ENCODE peak calls at places on chromosomes 2 and 18, in five cellular contexts. W is neural crest cell, L is D721Med, V is lower lobe of right lung, B is IMR-90. A is an unnamed sample.

GRCh38 chr2:135874966-135875365 is 1.3 kb downstream of the MCM6 start:
- DNase-seq in V (no peak), B (no peak), W (no peak), L (no peak), A (no peak)

GRCh38 chr2:108630567-108631405 is 88.5 kb upstream of the RANBP2 start:
- DNase-seq in W (no peak), L (no peak), V (no peak), B (peak), A (no peak)

GRCh38 chr18:49639643-49640361 is 77.9 kb downstream of the LIPG start:
- DNase-seq in L (no peak), V (no peak), B (no peak), W (no peak), A (no peak)

GRCh38 chr18:73331212-73331772 is 463.5 kb upstream of the NETO1 start:
- DNase-seq in B (no peak), V (no peak), W (no peak), L (no peak), A (no peak)

GRCh38 chr18:907171-907879 is 2.7 kb downstream of the ADCYAP1 start:
- DNase-seq in B (no peak), V (peak), W (no peak), L (no peak), A (no peak)

GRCh38 chr2:108377815-108378630 is at the start of gene SULT1C4:
- DNase-seq in W (peak), V (peak), B (peak), L (no peak), A (no peak)

GRCh38 chr2:131039101-131039440 is 54.2 kb downstream of the FAM168B start:
- DNase-seq in V (peak), L (no peak), W (no peak), B (no peak), A (no peak)

GRCh38 chr2:237513693-237514092 is 26.6 kb downstream of the MLPH start:
- DNase-seq in V (no peak), L (no peak), W (no peak), B (no peak), A (no peak)

GRCh38 chr2:238911376-238912227 is 63.7 kb downstream of the TWIST2 start:
- DNase-seq in B (no peak), L (no peak), V (no peak), W (no peak), A (no peak)

GRCh38 chr2:9771481-9772017 is 71.7 kb upstream of the TAF1B start:
- DNase-seq in L (no peak), W (no peak), B (peak), V (no peak), A (peak)

GRCh38 chr2:83115606-83116005 is 1343.5 kb downstream of the SUCLG1 start:
- DNase-seq in W (no peak), L (no peak), B (no peak), V (no peak), A (no peak)

GRCh38 chr2:8587920-8588830 is 93.7 kb upstream of the ID2 start:
- DNase-seq in V (peak), W (no peak), L (no peak), B (no peak), A (no peak)

GRCh38 chr2:16683576-16683975 is 17.9 kb upstream of the CYRIA start:
- DNase-seq in B (no peak), V (no peak), W (no peak), L (no peak), A (no peak)

GRCh38 chr2:9799011-9799596 is 44.2 kb upstream of the TAF1B start:
- DNase-seq in V (no peak), L (no peak), B (no peak), W (no peak), A (no peak)

GRCh38 chr2:168461942-168462331 is 5.9 kb downstream of the CERS6 start:
- DNase-seq in V (no peak), B (no peak), W (no peak), L (no peak), A (no peak)

GRCh38 chr2:241062342-241063092 is 39.6 kb downstream of the MTERF4 start:
- DNase-seq in V (no peak), B (no peak), L (no peak), W (no peak), A (no peak)

GRCh38 chr2:101679037-101679726 is 18.3 kb upstream of the MAP4K4 start:
- DNase-seq in V (no peak), B (peak), W (no peak), L (no peak), A (peak)

GRCh38 chr18:58552057-58552461 is 76.8 kb downstream of the ALPK2 start:
- DNase-seq in B (peak), V (no peak), W (no peak), L (no peak), A (no peak)

GRCh38 chr2:213306320-213306942 is 22.2 kb downstream of the SPAG16 start:
- DNase-seq in B (peak), V (no peak), L (no peak), W (no peak), A (peak)

GRCh38 chr2:239689985-239690384 is 289.2 kb upstream of the HDAC4 start:
- DNase-seq in V (peak), L (no peak), W (no peak), B (no peak), A (no peak)

GRCh38 chr2:84302513-84303412 is 156.3 kb downstream of the SUCLG1 start:
- DNase-seq in W (peak), L (peak), V (no peak), B (peak), A (peak)

GRCh38 chr2:157443795-157444642 is at the start of gene CYTIP:
- DNase-seq in W (no peak), L (no peak), B (no peak), V (peak), A (no peak)

GRCh38 chr2:168132389-168132788 is 115.0 kb downstream of the STK39 start:
- DNase-seq in W (no peak), V (no peak), B (no peak), L (no peak), A (no peak)

GRCh38 chr2:220708366-220708765 is 863.7 kb downstream of the EPHA4 start:
- DNase-seq in B (peak), L (no peak), W (no peak), V (no peak), A (peak)

GRCh38 chr2:177165731-177166711 is 46.6 kb upstream of the HNRNPA3 start:
- DNase-seq in B (peak), W (no peak), V (no peak), L (no peak), A (peak)

GRCh38 chr2:170155723-170156253 is 22.2 kb upstream of the MYO3B start:
- DNase-seq in B (no peak), L (no peak), W (no peak), V (no peak), A (peak)

GRCh38 chr2:55922488-55922887 is 1.1 kb downstream of the EFEMP1 start:
- DNase-seq in L (no peak), V (no peak), B (peak), W (no peak), A (peak)

GRCh38 chr2:120765031-120765910 is 29.6 kb downstream of the GLI2 start:
- DNase-seq in W (no peak), B (peak), V (peak), L (no peak), A (peak)

GRCh38 chr2:240369725-240370585 is 65.5 kb upstream of the GPC1 start:
- DNase-seq in W (peak), L (no peak), V (peak), B (peak), A (peak)

GRCh38 chr18:31101148-31102019 is 837 bp downstream of the DSC2 start:
- DNase-seq in L (peak), W (peak), V (peak), B (no peak), A (no peak)

GRCh38 chr2:151007365-151007764 is 254.3 kb downstream of the RBM43 start:
- DNase-seq in L (no peak), V (no peak), B (peak), W (no peak), A (no peak)

GRCh38 chr2:127576433-127577207 is 41.1 kb downstream of the MYO7B start:
- DNase-seq in B (peak), L (no peak), W (no peak), V (no peak), A (peak)

GRCh38 chr18:34787931-34788532 is 77.9 kb downstream of the DTNA start:
- DNase-seq in B (peak), V (no peak), L (peak), W (peak), A (peak)

DNA sequence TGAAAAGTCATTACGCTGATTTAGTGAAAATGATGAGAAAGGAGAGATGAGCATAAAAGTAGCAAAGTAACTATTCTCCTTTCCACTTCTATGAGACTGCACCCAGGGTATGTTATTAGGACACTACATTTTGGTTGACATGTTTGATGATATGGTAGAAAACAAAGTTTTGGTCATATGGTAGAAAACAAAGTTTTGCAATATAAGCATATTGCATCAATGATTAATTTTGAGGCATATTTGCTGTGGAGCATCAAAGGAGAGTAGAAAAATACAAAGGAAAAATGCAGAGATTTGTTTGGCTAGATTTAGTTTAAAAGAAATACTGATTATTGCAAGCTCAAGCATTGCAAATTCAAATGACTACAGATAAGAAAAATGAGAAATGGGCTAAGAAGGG is 182.1 kb downstream of the KCNH7 start:
- DNase-seq in W (no peak), B (no peak), L (no peak), V (no peak), A (no peak)
- TF ChIP-seq CTCF in W (no peak), B (no peak), L (no peak), V (no peak), A (no peak)

GRCh38 chr18:39506581-39506980 is 1941.0 kb upstream of the CELF4 start:
- DNase-seq in L (no peak), B (no peak), V (no peak), W (no peak), A (no peak)
- TF ChIP-seq CTCF in L (no peak), B (no peak), V (no peak), W (no peak), A (no peak)

DNA sequence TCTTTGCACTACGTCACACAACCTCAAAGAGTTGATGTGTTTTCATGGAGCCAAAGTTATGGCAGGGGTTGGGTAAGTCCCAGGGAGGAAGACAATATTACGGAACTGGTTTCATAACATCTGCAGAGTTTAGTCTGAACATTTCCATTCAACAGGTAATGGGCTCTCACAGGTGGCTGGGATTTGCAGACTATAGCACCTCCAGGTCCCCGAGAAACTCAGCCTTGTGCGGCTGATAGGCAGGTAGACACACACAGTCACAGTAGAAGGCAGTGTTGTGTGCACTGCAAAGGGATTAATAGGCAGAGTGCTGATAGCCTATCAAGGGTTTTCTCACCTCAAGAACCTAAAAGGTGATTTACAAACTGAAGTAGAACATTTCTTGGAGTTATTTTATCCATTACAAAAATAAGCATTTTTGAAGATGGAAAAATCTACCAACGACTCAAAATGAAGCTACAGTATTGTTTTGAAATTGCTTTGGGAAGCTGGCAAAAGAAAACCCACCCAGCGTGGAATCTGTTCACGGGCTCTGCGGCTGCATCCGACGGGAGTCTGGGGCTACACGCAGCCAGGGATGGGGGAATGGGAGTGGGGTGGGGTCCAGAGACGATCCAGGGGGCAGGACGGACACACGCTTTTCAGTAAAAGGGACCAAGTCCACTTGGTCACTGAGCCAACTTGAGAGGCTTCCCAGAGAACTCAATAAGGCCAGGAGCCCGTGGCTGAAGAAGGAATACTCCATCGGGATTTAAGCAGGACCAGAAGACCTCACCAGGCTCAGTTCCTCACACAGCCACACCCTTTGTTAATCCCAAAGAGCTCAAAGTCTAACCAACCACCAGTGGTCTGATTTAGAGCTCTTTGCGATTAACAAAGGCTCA is 82.9 kb downstream of the CHRNA1 start:
- DNase-seq in W (no peak), V (no peak), L (peak), B (peak), A (peak)
- TF ChIP-seq CTCF in W (no peak), V (no peak), L (no peak), B (no peak), A (no peak)

DNA sequence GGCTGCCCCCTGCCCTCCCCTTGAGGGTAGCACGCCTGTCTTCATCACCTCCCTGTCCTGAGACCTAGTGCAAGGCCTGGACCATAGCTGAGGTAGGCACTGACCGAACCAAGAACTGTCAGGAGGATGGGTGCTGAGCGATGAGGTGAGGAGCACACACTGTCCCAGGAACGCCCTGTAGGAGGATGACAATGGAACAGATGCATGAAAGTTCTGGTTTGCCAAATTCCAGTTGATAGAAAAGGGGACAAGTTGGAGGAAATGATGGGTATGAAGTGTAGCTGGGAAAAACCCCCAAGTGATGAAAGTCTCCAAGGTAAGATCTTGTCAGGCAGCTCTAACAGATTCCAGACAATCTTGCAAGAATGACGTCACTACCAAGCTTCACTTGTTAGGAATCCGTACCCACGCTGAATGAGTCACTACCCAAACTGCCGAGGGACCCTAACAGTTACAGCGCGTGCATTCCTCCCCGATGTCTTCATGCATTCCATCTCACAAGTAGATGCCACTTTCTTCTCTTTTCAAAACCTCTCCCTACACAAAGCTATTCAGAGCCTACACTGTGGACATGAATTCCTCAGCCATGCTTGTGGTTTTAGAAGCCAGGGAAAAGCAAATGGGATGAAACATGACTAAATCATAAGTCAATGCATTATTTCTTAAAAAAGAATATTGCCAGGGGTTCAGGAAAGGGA is 27.6 kb downstream of the MRPL33 start:
- DNase-seq in V (peak), W (no peak), L (no peak), B (peak), A (peak)
- TF ChIP-seq CTCF in V (no peak), W (no peak), L (no peak), B (no peak), A (no peak)

DNA sequence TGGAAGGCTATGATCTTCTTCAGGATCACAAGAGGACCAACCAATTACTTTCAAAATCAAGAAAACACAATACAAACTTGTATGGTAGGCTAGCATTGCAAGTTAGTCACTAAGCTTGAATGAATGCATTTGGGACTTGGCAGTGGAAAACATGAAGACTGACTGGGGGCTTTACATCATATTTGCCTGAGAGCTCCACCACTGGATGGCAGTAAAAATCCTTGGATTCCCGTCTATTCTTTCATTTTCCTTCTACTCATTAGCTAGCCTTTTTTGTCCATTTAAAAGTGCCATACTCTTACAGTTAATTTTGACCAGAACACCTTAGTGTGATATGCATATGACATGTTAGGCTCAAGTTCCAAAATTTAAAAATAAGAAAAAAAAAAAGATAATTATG is 63.5 kb upstream of the RASGRP3 start:
- DNase-seq in L (no peak), W (no peak), B (peak), V (no peak), A (peak)
- TF ChIP-seq CTCF in L (peak), W (peak), B (peak), V (peak), A (peak)

DNA sequence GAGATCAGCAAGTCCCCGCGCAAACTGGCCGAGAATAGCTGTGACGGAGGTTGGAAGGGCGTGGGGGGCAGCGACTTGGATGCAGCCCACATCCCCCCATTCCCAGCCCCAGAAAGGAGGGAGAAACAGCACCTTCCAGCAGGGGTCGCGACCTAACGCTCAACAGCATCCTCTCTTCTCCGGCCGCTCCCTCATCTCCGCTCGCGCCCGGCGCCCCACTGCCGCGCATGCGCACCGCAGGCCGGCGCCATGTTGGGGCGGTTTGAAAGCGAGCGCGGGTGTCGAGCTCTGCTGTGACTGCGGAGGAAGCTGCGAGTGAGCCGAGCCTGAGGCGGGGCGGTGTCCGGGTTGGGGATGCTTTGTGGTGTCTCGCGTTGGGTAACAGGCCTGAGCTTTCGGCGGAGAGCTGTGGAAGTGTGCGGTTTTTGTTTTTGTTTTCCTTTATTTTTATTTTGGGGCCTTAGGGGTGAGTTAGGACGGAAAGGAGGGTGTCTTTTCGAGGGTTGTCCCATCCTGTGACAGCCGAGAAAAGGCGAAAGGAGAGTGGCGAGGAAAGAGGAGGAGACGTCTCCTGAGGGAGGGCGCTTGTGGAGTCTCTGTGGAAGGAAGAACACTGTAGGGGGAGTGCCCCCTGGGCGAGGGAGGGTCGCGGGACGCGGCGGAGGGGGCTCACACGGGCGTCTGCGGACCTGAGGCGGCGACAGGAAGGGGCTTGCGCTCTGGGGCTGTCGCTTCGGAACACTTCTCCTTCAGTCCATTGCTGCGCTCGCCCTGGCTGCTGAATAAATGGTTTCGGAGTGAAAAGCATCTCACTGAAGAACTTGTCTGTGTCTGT is at the start of the genes C18orf54 and STARD6:
- DNase-seq in B (peak), W (peak), V (peak), L (peak), A (peak)
- TF ChIP-seq CTCF in B (peak), W (peak), V (peak), L (peak), A (peak)

GRCh38 chr2:146417942-146418341 is 1426.9 kb upstream of the ACVR2A start:
- DNase-seq in L (no peak), W (no peak), B (no peak), V (no peak), A (no peak)

GRCh38 chr2:146413086-146413610 is 1431.7 kb upstream of the ACVR2A start:
- DNase-seq in B (no peak), V (no peak), L (no peak), W (no peak), A (no peak)

GRCh38 chr2:146415291-146415690 is 1429.5 kb upstream of the ACVR2A start:
- DNase-seq in B (no peak), L (no peak), W (no peak), V (no peak), A (no peak)

GRCh38 chr2:146414456-146414855 is 1430.4 kb upstream of the ACVR2A start:
- DNase-seq in V (no peak), W (no peak), B (no peak), L (no peak), A (no peak)

GRCh38 chr2:146412625-146413024 is 1432.2 kb upstream of the ACVR2A start:
- DNase-seq in B (no peak), L (no peak), V (no peak), W (no peak), A (no peak)
- TF ChIP-seq CTCF in B (no peak), L (no peak), V (no peak), W (no peak), A (no peak)

DNA sequence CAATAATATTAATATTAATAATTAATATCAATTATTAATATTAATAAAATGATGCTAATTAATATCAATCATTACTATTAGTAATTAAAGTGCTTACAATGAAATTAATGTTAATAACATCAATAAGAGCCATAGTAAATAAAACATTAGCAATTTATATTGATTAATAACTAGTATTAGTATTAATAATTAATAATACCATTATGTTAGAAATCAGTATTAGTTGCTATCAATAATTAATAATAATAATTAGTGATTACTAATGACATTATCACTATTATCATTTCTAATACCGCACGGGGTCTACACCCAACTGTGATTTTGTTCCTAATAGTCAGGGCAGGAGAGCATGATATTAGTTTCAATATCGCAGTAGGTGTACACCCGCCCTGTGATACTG is 22.8 kb upstream of the AQP4 start:
- DNase-seq in V (no peak), W (no peak), L (no peak), B (no peak), A (no peak)
- TF ChIP-seq CTCF in V (no peak), W (no peak), L (no peak), B (no peak), A (no peak)

GRCh38 chr2:45672138-45672537 is 20.7 kb downstream of the PRKCE start:
- DNase-seq in B (no peak), W (no peak), V (no peak), L (no peak), A (no peak)
- TF ChIP-seq CTCF in B (no peak), W (no peak), V (no peak), L (no peak), A (no peak)